ENCODE peak calls at places on chromosomes 16 and 17, in seven cellular contexts. One of them, this sample, is unnamed.

GRCh38 chr17:65231662-65232335 is 94.6 kb downstream of the RGS9 start:
- DNase-seq in GM10248: peak; percentile 77
- DNase-seq in stimulated activated CD8-positive, alpha-beta memory T cell treated with anti-CD3 and anti-CD28 coated beads, Interleukin-15, amount 100 ng/mL, for 1 hour: no peak
- DNase-seq in T-cell: no peak
- DNase-seq in CD8-positive, alpha-beta T cell: peak; percentile 22
- DNase-seq in RCC 7860: peak; percentile 59
- DNase-seq in activated CD8-positive, alpha-beta T cell treated with anti-CD3 and anti-CD28 coated beads, Interleukin-2, amount 10 ng/mL, durations not matched to agents 7 days and 5 days: peak; percentile 76
- DNase-seq in this sample: peak; percentile 75

GRCh38 chr17:66548158-66548557 is 245.7 kb downstream of the PRKCA start:
- DNase-seq in GM10248: no peak
- DNase-seq in stimulated activated CD8-positive, alpha-beta memory T cell treated with anti-CD3 and anti-CD28 coated beads, Interleukin-15, amount 100 ng/mL, for 1 hour: peak; percentile 5
- DNase-seq in T-cell: peak; percentile 8
- DNase-seq in CD8-positive, alpha-beta T cell: peak; percentile 26
- DNase-seq in RCC 7860: peak; percentile 76
- DNase-seq in activated CD8-positive, alpha-beta T cell treated with anti-CD3 and anti-CD28 coated beads, Interleukin-2, amount 10 ng/mL, durations not matched to agents 7 days and 5 days: peak; percentile 68
- DNase-seq in this sample: no peak

GRCh38 chr16:89971495-89972243 is 23.1 kb downstream of the DEF8 start:
- DNase-seq in GM10248: no peak
- DNase-seq in stimulated activated CD8-positive, alpha-beta memory T cell treated with anti-CD3 and anti-CD28 coated beads, Interleukin-15, amount 100 ng/mL, for 1 hour: no peak
- DNase-seq in T-cell: no peak
- DNase-seq in CD8-positive, alpha-beta T cell: no peak
- DNase-seq in RCC 7860: no peak
- DNase-seq in activated CD8-positive, alpha-beta T cell treated with anti-CD3 and anti-CD28 coated beads, Interleukin-2, amount 10 ng/mL, durations not matched to agents 7 days and 5 days: no peak
- DNase-seq in this sample: no peak

GRCh38 chr16:66961065-66961744 is at the start of gene CES3:
- DNase-seq in GM10248: peak; percentile 73
- DNase-seq in stimulated activated CD8-positive, alpha-beta memory T cell treated with anti-CD3 and anti-CD28 coated beads, Interleukin-15, amount 100 ng/mL, for 1 hour: no peak
- DNase-seq in T-cell: peak; percentile 37
- DNase-seq in CD8-positive, alpha-beta T cell: peak; percentile 17
- DNase-seq in RCC 7860: peak; percentile 50
- DNase-seq in activated CD8-positive, alpha-beta T cell treated with anti-CD3 and anti-CD28 coated beads, Interleukin-2, amount 10 ng/mL, durations not matched to agents 7 days and 5 days: peak; percentile 79
- DNase-seq in this sample: peak; percentile 73

GRCh38 chr17:31469959-31470358 is 78.5 kb downstream of the RAB11FIP4 start:
- DNase-seq in GM10248: no peak
- DNase-seq in stimulated activated CD8-positive, alpha-beta memory T cell treated with anti-CD3 and anti-CD28 coated beads, Interleukin-15, amount 100 ng/mL, for 1 hour: no peak
- DNase-seq in T-cell: no peak
- DNase-seq in CD8-positive, alpha-beta T cell: no peak
- DNase-seq in RCC 7860: no peak
- DNase-seq in activated CD8-positive, alpha-beta T cell treated with anti-CD3 and anti-CD28 coated beads, Interleukin-2, amount 10 ng/mL, durations not matched to agents 7 days and 5 days: peak; percentile 63
- DNase-seq in this sample: no peak

GRCh38 chr16:49593423-49594040 is 219.9 kb downstream of the C16orf78 start:
- DNase-seq in GM10248: no peak
- DNase-seq in stimulated activated CD8-positive, alpha-beta memory T cell treated with anti-CD3 and anti-CD28 coated beads, Interleukin-15, amount 100 ng/mL, for 1 hour: no peak
- DNase-seq in T-cell: no peak
- DNase-seq in CD8-positive, alpha-beta T cell: no peak
- DNase-seq in RCC 7860: no peak
- DNase-seq in activated CD8-positive, alpha-beta T cell treated with anti-CD3 and anti-CD28 coated beads, Interleukin-2, amount 10 ng/mL, durations not matched to agents 7 days and 5 days: no peak
- DNase-seq in this sample: no peak

GRCh38 chr17:27805520-27806146 is 5.3 kb upstream of the NOS2 start:
- DNase-seq in GM10248: peak; percentile 82
- DNase-seq in stimulated activated CD8-positive, alpha-beta memory T cell treated with anti-CD3 and anti-CD28 coated beads, Interleukin-15, amount 100 ng/mL, for 1 hour: peak; percentile 69
- DNase-seq in T-cell: peak; percentile 62
- DNase-seq in CD8-positive, alpha-beta T cell: peak; percentile 72
- DNase-seq in RCC 7860: peak; percentile 64
- DNase-seq in activated CD8-positive, alpha-beta T cell treated with anti-CD3 and anti-CD28 coated beads, Interleukin-2, amount 10 ng/mL, durations not matched to agents 7 days and 5 days: peak; percentile 88
- DNase-seq in this sample: peak; percentile 78

GRCh38 chr17:81858170-81858966 is 2.0 kb downstream of the P4HB start:
- DNase-seq in GM10248: no peak
- DNase-seq in stimulated activated CD8-positive, alpha-beta memory T cell treated with anti-CD3 and anti-CD28 coated beads, Interleukin-15, amount 100 ng/mL, for 1 hour: no peak
- DNase-seq in T-cell: no peak
- DNase-seq in CD8-positive, alpha-beta T cell: no peak
- DNase-seq in RCC 7860: no peak
- DNase-seq in activated CD8-positive, alpha-beta T cell treated with anti-CD3 and anti-CD28 coated beads, Interleukin-2, amount 10 ng/mL, durations not matched to agents 7 days and 5 days: no peak
- DNase-seq in this sample: no peak

GRCh38 chr17:79622776-79623175 is 11.9 kb upstream of the RBFOX3 start:
- DNase-seq in GM10248: no peak
- DNase-seq in stimulated activated CD8-positive, alpha-beta memory T cell treated with anti-CD3 and anti-CD28 coated beads, Interleukin-15, amount 100 ng/mL, for 1 hour: no peak
- DNase-seq in T-cell: no peak
- DNase-seq in CD8-positive, alpha-beta T cell: no peak
- DNase-seq in RCC 7860: no peak
- DNase-seq in activated CD8-positive, alpha-beta T cell treated with anti-CD3 and anti-CD28 coated beads, Interleukin-2, amount 10 ng/mL, durations not matched to agents 7 days and 5 days: no peak
- DNase-seq in this sample: no peak

GRCh38 chr17:37147301-37147812 is 198.6 kb downstream of the AATF start:
- DNase-seq in GM10248: peak; percentile 53
- DNase-seq in stimulated activated CD8-positive, alpha-beta memory T cell treated with anti-CD3 and anti-CD28 coated beads, Interleukin-15, amount 100 ng/mL, for 1 hour: no peak
- DNase-seq in T-cell: no peak
- DNase-seq in CD8-positive, alpha-beta T cell: no peak
- DNase-seq in RCC 7860: no peak
- DNase-seq in activated CD8-positive, alpha-beta T cell treated with anti-CD3 and anti-CD28 coated beads, Interleukin-2, amount 10 ng/mL, durations not matched to agents 7 days and 5 days: no peak
- DNase-seq in this sample: peak; percentile 53

GRCh38 chr17:49859991-49860953 is 12.4 kb upstream of the TAC4 start:
- DNase-seq in GM10248: no peak
- DNase-seq in stimulated activated CD8-positive, alpha-beta memory T cell treated with anti-CD3 and anti-CD28 coated beads, Interleukin-15, amount 100 ng/mL, for 1 hour: no peak
- DNase-seq in T-cell: no peak
- DNase-seq in CD8-positive, alpha-beta T cell: no peak
- DNase-seq in RCC 7860: no peak
- DNase-seq in activated CD8-positive, alpha-beta T cell treated with anti-CD3 and anti-CD28 coated beads, Interleukin-2, amount 10 ng/mL, durations not matched to agents 7 days and 5 days: no peak
- DNase-seq in this sample: no peak

GRCh38 chr16:26772503-26772902 is 294.2 kb upstream of the C16orf82 start:
- DNase-seq in GM10248: no peak
- DNase-seq in stimulated activated CD8-positive, alpha-beta memory T cell treated with anti-CD3 and anti-CD28 coated beads, Interleukin-15, amount 100 ng/mL, for 1 hour: no peak
- DNase-seq in T-cell: no peak
- DNase-seq in CD8-positive, alpha-beta T cell: no peak
- DNase-seq in RCC 7860: no peak
- DNase-seq in activated CD8-positive, alpha-beta T cell treated with anti-CD3 and anti-CD28 coated beads, Interleukin-2, amount 10 ng/mL, durations not matched to agents 7 days and 5 days: no peak
- DNase-seq in this sample: peak; percentile 16

GRCh38 chr17:80005360-80006338 is 30.0 kb downstream of the TBC1D16 start:
- DNase-seq in GM10248: peak; percentile 91
- DNase-seq in stimulated activated CD8-positive, alpha-beta memory T cell treated with anti-CD3 and anti-CD28 coated beads, Interleukin-15, amount 100 ng/mL, for 1 hour: peak; percentile 24
- DNase-seq in T-cell: no peak
- DNase-seq in CD8-positive, alpha-beta T cell: peak; percentile 34
- DNase-seq in RCC 7860: peak; percentile 61
- DNase-seq in activated CD8-positive, alpha-beta T cell treated with anti-CD3 and anti-CD28 coated beads, Interleukin-2, amount 10 ng/mL, durations not matched to agents 7 days and 5 days: peak; percentile 73
- DNase-seq in this sample: peak; percentile 95

GRCh38 chr17:30332057-30332542 is 1.8 kb downstream of the TMIGD1 start:
- DNase-seq in GM10248: peak; percentile 24
- DNase-seq in stimulated activated CD8-positive, alpha-beta memory T cell treated with anti-CD3 and anti-CD28 coated beads, Interleukin-15, amount 100 ng/mL, for 1 hour: no peak
- DNase-seq in T-cell: peak; percentile 37
- DNase-seq in CD8-positive, alpha-beta T cell: peak; percentile 33
- DNase-seq in RCC 7860: peak; percentile 88
- DNase-seq in activated CD8-positive, alpha-beta T cell treated with anti-CD3 and anti-CD28 coated beads, Interleukin-2, amount 10 ng/mL, durations not matched to agents 7 days and 5 days: peak; percentile 61
- DNase-seq in this sample: peak; percentile 10

GRCh38 chr16:27401768-27402568 is at the start of gene IL21R:
- DNase-seq in GM10248: peak; percentile 84
- DNase-seq in stimulated activated CD8-positive, alpha-beta memory T cell treated with anti-CD3 and anti-CD28 coated beads, Interleukin-15, amount 100 ng/mL, for 1 hour: peak; percentile 66
- DNase-seq in T-cell: peak; percentile 90
- DNase-seq in CD8-positive, alpha-beta T cell: peak; percentile 75
- DNase-seq in RCC 7860: peak; percentile 88
- DNase-seq in activated CD8-positive, alpha-beta T cell treated with anti-CD3 and anti-CD28 coated beads, Interleukin-2, amount 10 ng/mL, durations not matched to agents 7 days and 5 days: peak; percentile 90
- DNase-seq in this sample: peak; percentile 73

GRCh38 chr16:70588565-70588964 is 57.8 kb upstream of the IL34 start:
- DNase-seq in GM10248: no peak
- DNase-seq in stimulated activated CD8-positive, alpha-beta memory T cell treated with anti-CD3 and anti-CD28 coated beads, Interleukin-15, amount 100 ng/mL, for 1 hour: no peak
- DNase-seq in T-cell: no peak
- DNase-seq in CD8-positive, alpha-beta T cell: no peak
- DNase-seq in RCC 7860: no peak
- DNase-seq in activated CD8-positive, alpha-beta T cell treated with anti-CD3 and anti-CD28 coated beads, Interleukin-2, amount 10 ng/mL, durations not matched to agents 7 days and 5 days: no peak
- DNase-seq in this sample: no peak

GRCh38 chr17:61279476-61280145 is 120.0 kb upstream of the TBX2 start:
- DNase-seq in GM10248: no peak
- DNase-seq in stimulated activated CD8-positive, alpha-beta memory T cell treated with anti-CD3 and anti-CD28 coated beads, Interleukin-15, amount 100 ng/mL, for 1 hour: no peak
- DNase-seq in T-cell: no peak
- DNase-seq in CD8-positive, alpha-beta T cell: no peak
- DNase-seq in RCC 7860: no peak
- DNase-seq in activated CD8-positive, alpha-beta T cell treated with anti-CD3 and anti-CD28 coated beads, Interleukin-2, amount 10 ng/mL, durations not matched to agents 7 days and 5 days: no peak
- DNase-seq in this sample: no peak

GRCh38 chr17:40530988-40531971 is 29.9 kb upstream of the TNS4 start:
- DNase-seq in GM10248: peak; percentile 51
- DNase-seq in stimulated activated CD8-positive, alpha-beta memory T cell treated with anti-CD3 and anti-CD28 coated beads, Interleukin-15, amount 100 ng/mL, for 1 hour: no peak
- DNase-seq in T-cell: peak; percentile 77
- DNase-seq in CD8-positive, alpha-beta T cell: peak; percentile 49
- DNase-seq in RCC 7860: no peak
- DNase-seq in activated CD8-positive, alpha-beta T cell treated with anti-CD3 and anti-CD28 coated beads, Interleukin-2, amount 10 ng/mL, durations not matched to agents 7 days and 5 days: no peak
- DNase-seq in this sample: peak; percentile 62

GRCh38 chr17:76996741-76997694 is 128.8 kb downstream of the MGAT5B start:
- DNase-seq in GM10248: no peak
- DNase-seq in stimulated activated CD8-positive, alpha-beta memory T cell treated with anti-CD3 and anti-CD28 coated beads, Interleukin-15, amount 100 ng/mL, for 1 hour: no peak
- DNase-seq in T-cell: no peak
- DNase-seq in CD8-positive, alpha-beta T cell: no peak
- DNase-seq in RCC 7860: no peak
- DNase-seq in activated CD8-positive, alpha-beta T cell treated with anti-CD3 and anti-CD28 coated beads, Interleukin-2, amount 10 ng/mL, durations not matched to agents 7 days and 5 days: peak; percentile 28
- DNase-seq in this sample: no peak

GRCh38 chr17:40177275-40177874 is at the start of gene RAPGEFL1:
- DNase-seq in GM10248: peak; percentile 94
- DNase-seq in stimulated activated CD8-positive, alpha-beta memory T cell treated with anti-CD3 and anti-CD28 coated beads, Interleukin-15, amount 100 ng/mL, for 1 hour: peak; percentile 72
- DNase-seq in T-cell: peak; percentile 72
- DNase-seq in CD8-positive, alpha-beta T cell: peak; percentile 71
- DNase-seq in RCC 7860: no peak
- DNase-seq in activated CD8-positive, alpha-beta T cell treated with anti-CD3 and anti-CD28 coated beads, Interleukin-2, amount 10 ng/mL, durations not matched to agents 7 days and 5 days: peak; percentile 88
- DNase-seq in this sample: peak; percentile 93

GRCh38 chr17:7045492-7046126 is 1.7 kb upstream of the SLC16A11 start:
- DNase-seq in GM10248: peak; percentile 49
- DNase-seq in stimulated activated CD8-positive, alpha-beta memory T cell treated with anti-CD3 and anti-CD28 coated beads, Interleukin-15, amount 100 ng/mL, for 1 hour: no peak
- DNase-seq in T-cell: no peak
- DNase-seq in CD8-positive, alpha-beta T cell: no peak
- DNase-seq in RCC 7860: peak; percentile 44
- DNase-seq in activated CD8-positive, alpha-beta T cell treated with anti-CD3 and anti-CD28 coated beads, Interleukin-2, amount 10 ng/mL, durations not matched to agents 7 days and 5 days: peak; percentile 68
- DNase-seq in this sample: peak; percentile 60

GRCh38 chr16:5015351-5015750 is 18.4 kb downstream of the NAGPA start:
- DNase-seq in GM10248: no peak
- DNase-seq in stimulated activated CD8-positive, alpha-beta memory T cell treated with anti-CD3 and anti-CD28 coated beads, Interleukin-15, amount 100 ng/mL, for 1 hour: no peak
- DNase-seq in T-cell: no peak
- DNase-seq in CD8-positive, alpha-beta T cell: no peak
- DNase-seq in RCC 7860: no peak
- DNase-seq in activated CD8-positive, alpha-beta T cell treated with anti-CD3 and anti-CD28 coated beads, Interleukin-2, amount 10 ng/mL, durations not matched to agents 7 days and 5 days: no peak
- DNase-seq in this sample: no peak

GRCh38 chr17:50560931-50561750 is 626 bp downstream of the CACNA1G start:
- DNase-seq in GM10248: peak; percentile 54
- DNase-seq in stimulated activated CD8-positive, alpha-beta memory T cell treated with anti-CD3 and anti-CD28 coated beads, Interleukin-15, amount 100 ng/mL, for 1 hour: no peak
- DNase-seq in T-cell: no peak
- DNase-seq in CD8-positive, alpha-beta T cell: no peak
- DNase-seq in RCC 7860: no peak
- DNase-seq in activated CD8-positive, alpha-beta T cell treated with anti-CD3 and anti-CD28 coated beads, Interleukin-2, amount 10 ng/mL, durations not matched to agents 7 days and 5 days: no peak
- DNase-seq in this sample: peak; percentile 74

GRCh38 chr16:64952177-64952576 is 169.7 kb downstream of the CDH11 start:
- DNase-seq in GM10248: no peak
- DNase-seq in stimulated activated CD8-positive, alpha-beta memory T cell treated with anti-CD3 and anti-CD28 coated beads, Interleukin-15, amount 100 ng/mL, for 1 hour: no peak
- DNase-seq in T-cell: no peak
- DNase-seq in CD8-positive, alpha-beta T cell: no peak
- DNase-seq in RCC 7860: no peak
- DNase-seq in activated CD8-positive, alpha-beta T cell treated with anti-CD3 and anti-CD28 coated beads, Interleukin-2, amount 10 ng/mL, durations not matched to agents 7 days and 5 days: no peak
- DNase-seq in this sample: no peak

GRCh38 chr16:84893849-84894599 is 74.2 kb downstream of the CRISPLD2 start:
- DNase-seq in GM10248: peak; percentile 54
- DNase-seq in stimulated activated CD8-positive, alpha-beta memory T cell treated with anti-CD3 and anti-CD28 coated beads, Interleukin-15, amount 100 ng/mL, for 1 hour: no peak
- DNase-seq in T-cell: no peak
- DNase-seq in CD8-positive, alpha-beta T cell: no peak
- DNase-seq in RCC 7860: no peak
- DNase-seq in activated CD8-positive, alpha-beta T cell treated with anti-CD3 and anti-CD28 coated beads, Interleukin-2, amount 10 ng/mL, durations not matched to agents 7 days and 5 days: no peak
- DNase-seq in this sample: peak; percentile 36

GRCh38 chr17:71068351-71068750 is 899.0 kb downstream of the KCNJ2 start:
- DNase-seq in GM10248: no peak
- DNase-seq in stimulated activated CD8-positive, alpha-beta memory T cell treated with anti-CD3 and anti-CD28 coated beads, Interleukin-15, amount 100 ng/mL, for 1 hour: no peak
- DNase-seq in T-cell: no peak
- DNase-seq in CD8-positive, alpha-beta T cell: no peak
- DNase-seq in RCC 7860: no peak
- DNase-seq in activated CD8-positive, alpha-beta T cell treated with anti-CD3 and anti-CD28 coated beads, Interleukin-2, amount 10 ng/mL, durations not matched to agents 7 days and 5 days: no peak
- DNase-seq in this sample: no peak

GRCh38 chr16:83744521-83744981 is 63.2 kb upstream of the HSBP1 start:
- DNase-seq in GM10248: peak; percentile 49
- DNase-seq in stimulated activated CD8-positive, alpha-beta memory T cell treated with anti-CD3 and anti-CD28 coated beads, Interleukin-15, amount 100 ng/mL, for 1 hour: no peak
- DNase-seq in T-cell: no peak
- DNase-seq in CD8-positive, alpha-beta T cell: no peak
- DNase-seq in RCC 7860: peak; percentile 88
- DNase-seq in activated CD8-positive, alpha-beta T cell treated with anti-CD3 and anti-CD28 coated beads, Interleukin-2, amount 10 ng/mL, durations not matched to agents 7 days and 5 days: no peak
- DNase-seq in this sample: no peak

GRCh38 chr16:66701516-66701915 is 5.0 kb upstream of the CMTM4 start:
- DNase-seq in GM10248: no peak
- DNase-seq in stimulated activated CD8-positive, alpha-beta memory T cell treated with anti-CD3 and anti-CD28 coated beads, Interleukin-15, amount 100 ng/mL, for 1 hour: no peak
- DNase-seq in T-cell: no peak
- DNase-seq in CD8-positive, alpha-beta T cell: no peak
- DNase-seq in RCC 7860: no peak
- DNase-seq in activated CD8-positive, alpha-beta T cell treated with anti-CD3 and anti-CD28 coated beads, Interleukin-2, amount 10 ng/mL, durations not matched to agents 7 days and 5 days: no peak
- DNase-seq in this sample: no peak

GRCh38 chr17:38702900-38703741 is 2.0 kb upstream of the MLLT6 start:
- DNase-seq in GM10248: peak; percentile 50
- DNase-seq in stimulated activated CD8-positive, alpha-beta memory T cell treated with anti-CD3 and anti-CD28 coated beads, Interleukin-15, amount 100 ng/mL, for 1 hour: no peak
- DNase-seq in T-cell: no peak
- DNase-seq in CD8-positive, alpha-beta T cell: no peak
- DNase-seq in RCC 7860: no peak
- DNase-seq in activated CD8-positive, alpha-beta T cell treated with anti-CD3 and anti-CD28 coated beads, Interleukin-2, amount 10 ng/mL, durations not matched to agents 7 days and 5 days: peak; percentile 51
- DNase-seq in this sample: peak; percentile 43

GRCh38 chr16:8867483-8868271 is 1.1 kb downstream of the CARHSP1 start:
- DNase-seq in GM10248: no peak
- DNase-seq in stimulated activated CD8-positive, alpha-beta memory T cell treated with anti-CD3 and anti-CD28 coated beads, Interleukin-15, amount 100 ng/mL, for 1 hour: no peak
- DNase-seq in T-cell: no peak
- DNase-seq in CD8-positive, alpha-beta T cell: no peak
- DNase-seq in RCC 7860: no peak
- DNase-seq in activated CD8-positive, alpha-beta T cell treated with anti-CD3 and anti-CD28 coated beads, Interleukin-2, amount 10 ng/mL, durations not matched to agents 7 days and 5 days: no peak
- DNase-seq in this sample: peak; percentile 62

GRCh38 chr17:69637399-69638165 is 223.1 kb downstream of the MAP2K6 start:
- DNase-seq in GM10248: no peak
- DNase-seq in stimulated activated CD8-positive, alpha-beta memory T cell treated with anti-CD3 and anti-CD28 coated beads, Interleukin-15, amount 100 ng/mL, for 1 hour: no peak
- DNase-seq in T-cell: no peak
- DNase-seq in CD8-positive, alpha-beta T cell: no peak
- DNase-seq in RCC 7860: no peak
- DNase-seq in activated CD8-positive, alpha-beta T cell treated with anti-CD3 and anti-CD28 coated beads, Interleukin-2, amount 10 ng/mL, durations not matched to agents 7 days and 5 days: no peak
- DNase-seq in this sample: no peak